ENCODE peak calls at places on chromosomes 16 and 17, in seven cellular contexts. Z is ELF-1; U is HFFc6; R is EL; H is stimulated activated CD8-positive, alpha-beta memory T cell treated with anti-CD3 and anti-CD28 coated beads, Interleukin-15, amount 100 ng/mL, for 4 hours; E is cardiac fibroblast; V is activated T-cell treated with anti-CD3 and anti-CD28 coated beads, Interleukin-2, amount 50 U/mL, for 72 hours. S is an unnamed sample.

GRCh38 chr17:42525221-42525620 is 10.8 kb upstream of the NAGLU start:
- DNase-seq in H (no peak), U (peak; percentile 68), E (peak; percentile 47), R (peak; percentile 81), Z (no peak), V (no peak), S (peak; percentile 38)

GRCh38 chr17:17062866-17063265 is 20.6 kb downstream of the MPRIP start:
- DNase-seq in H (no peak), Z (no peak), R (no peak), U (no peak), V (no peak), E (no peak), S (no peak)

GRCh38 chr16:53480394-53480793 is 22.6 kb downstream of the AKTIP start:
- DNase-seq in V (no peak), Z (no peak), E (no peak), H (no peak), U (no peak), R (no peak), S (no peak)

GRCh38 chr17:78641243-78641642 is 64.0 kb upstream of the DNAH17 start:
- DNase-seq in H (no peak), U (no peak), R (no peak), E (no peak), Z (no peak), V (no peak), S (no peak)

GRCh38 chr16:81519298-81520150 is 74.9 kb downstream of the CMIP start:
- DNase-seq in Z (no peak), V (no peak), U (no peak), R (peak; percentile 41), E (no peak), H (no peak), S (no peak)

GRCh38 chr16:1993731-1994131 is 4.0 kb downstream of the SYNGR3 start:
- DNase-seq in R (no peak), U (peak; percentile 6), V (peak; percentile 74), Z (no peak), H (no peak), E (peak; percentile 59), S (peak; percentile 58)

GRCh38 chr17:39981207-39982068 is 831 bp downstream of the PSMD3 start:
- DNase-seq in U (no peak), E (peak; percentile 11), R (no peak), V (no peak), H (no peak), Z (no peak), S (no peak)

GRCh38 chr17:44795928-44796327 is 34.2 kb downstream of the GJC1 start:
- DNase-seq in V (no peak), Z (no peak), R (no peak), H (no peak), U (no peak), E (no peak), S (no peak)

GRCh38 chr17:29573558-29573870 is 5.0 kb downstream of the TP53I13 start:
- DNase-seq in V (no peak), U (no peak), R (no peak), H (no peak), E (no peak), Z (no peak), S (no peak)

GRCh38 chr16:87945351-87946042 is 5.7 kb upstream of the BANP start:
- DNase-seq in E (peak; percentile 69), V (peak; percentile 29), U (no peak), H (no peak), Z (peak; percentile 95), R (peak; percentile 69), S (no peak)

GRCh38 chr17:63431618-63431938 is 14.5 kb downstream of the CYB561 start:
- DNase-seq in H (no peak), R (no peak), U (no peak), V (no peak), E (no peak), Z (no peak), S (no peak)

GRCh38 chr17:2347805-2348685 is 10.7 kb downstream of the SGSM2 start:
- DNase-seq in H (no peak), Z (peak; percentile 99), R (peak; percentile 80), E (peak; percentile 47), V (no peak), U (peak; percentile 88), S (peak; percentile 66)

GRCh38 chr16:81873843-81874752 is 95.0 kb downstream of the PLCG2 start:
- DNase-seq in U (peak; percentile 45), Z (peak; percentile 26), H (no peak), E (peak; percentile 61), R (peak; percentile 45), V (peak; percentile 58), S (peak; percentile 15)

GRCh38 chr16:29729116-29729521 is 16.7 kb downstream of the C16orf54 start:
- DNase-seq in Z (no peak), V (no peak), E (peak; percentile 59), R (peak; percentile 69), U (peak; percentile 47), H (no peak), S (peak; percentile 45)

GRCh38 chr17:21199311-21199710 is 14.7 kb downstream of the TMEM11 start:
- DNase-seq in R (peak; percentile 92), V (no peak), E (peak; percentile 25), U (peak; percentile 97), H (no peak), Z (peak; percentile 93), S (no peak)

GRCh38 chr16:67387479-67388079 is 5.7 kb downstream of the TPPP3 start:
- DNase-seq in V (no peak), H (no peak), Z (no peak), E (no peak), R (no peak), U (no peak), S (no peak)

GRCh38 chr16:80084614-80085013 is 456.2 kb upstream of the DYNLRB2 start:
- DNase-seq in E (peak; percentile 68), U (peak; percentile 16), V (peak; percentile 8), H (no peak), Z (peak; percentile 65), R (peak; percentile 38), S (peak; percentile 60)

GRCh38 chr17:28896884-28897768 is at the start of gene FLOT2:
- DNase-seq in R (peak; percentile 53), H (peak; percentile 22), V (peak; percentile 80), U (peak; percentile 19), Z (peak; percentile 71), E (peak; percentile 52), S (no peak)

GRCh38 chr16:81511371-81511770 is 66.8 kb downstream of the CMIP start:
- DNase-seq in H (no peak), V (no peak), U (peak; percentile 88), R (peak; percentile 88), Z (no peak), E (peak; percentile 86), S (peak; percentile 61)

GRCh38 chr17:75155191-75155601 is 884 bp upstream of the JPT1 start:
- DNase-seq in R (no peak), H (no peak), E (no peak), V (no peak), Z (peak; percentile 74), U (no peak), S (peak; percentile 67)

GRCh38 chr16:79466111-79466510 is 134.4 kb downstream of the MAF start:
- DNase-seq in V (no peak), E (no peak), H (no peak), Z (no peak), U (no peak), R (no peak), S (no peak)

GRCh38 chr16:69286941-69287713 is 24.0 kb upstream of the VPS4A start:
- DNase-seq in H (no peak), R (peak; percentile 66), Z (no peak), V (peak; percentile 39), U (peak; percentile 61), E (peak; percentile 86), S (peak; percentile 48)

GRCh38 chr16:14509675-14510132 is 120.4 kb downstream of the PARN start:
- DNase-seq in V (no peak), U (no peak), H (no peak), R (no peak), E (peak; percentile 44), Z (no peak), S (no peak)

GRCh38 chr17:64328875-64329405 is 61.7 kb downstream of the PECAM1 start:
- DNase-seq in H (no peak), E (no peak), V (no peak), R (no peak), Z (no peak), U (no peak), S (no peak)

GRCh38 chr16:86346034-86346433 is 164.3 kb upstream of the FOXF1 start:
- DNase-seq in E (no peak), R (no peak), V (no peak), Z (no peak), U (no peak), H (no peak), S (no peak)

S was measured in kidney glomerular epithelial cell.